ENCODE peak calls at places on chromosomes 13 and 19, in four cellular contexts. J, H, L and W are unnamed samples.

GRCh38 chr19:5628470-5628869 is 5.6 kb downstream of the SAFB start:
- DNase-seq in J (peak; percentile 49), H (peak; percentile 76), L (no peak), W (no peak)

GRCh38 chr13:107678075-107678689 is 537.2 kb downstream of the LIG4 start:
- DNase-seq in J (peak; percentile 44), H (peak; percentile 44), L (no peak), W (peak; percentile 34)

GRCh38 chr13:43963726-43964125 is 84.0 kb downstream of the LACC1 start:
- DNase-seq in J (no peak), H (no peak), L (peak; percentile 8), W (peak; percentile 22)

GRCh38 chr13:27968316-27969072 is 621 bp downstream of the CDX2 start:
- DNase-seq in J (no peak), H (no peak), L (no peak), W (peak; percentile 77)

GRCh38 chr13:48369988-48370387 is 42.9 kb downstream of the LPAR6 start:
- DNase-seq in J (no peak), H (no peak), L (no peak), W (no peak)

GRCh38 chr19:48613024-48613851 is 1.6 kb downstream of the FAM83E start:
- DNase-seq in J (no peak), H (no peak), L (no peak), W (no peak)

GRCh38 chr19:14030997-14031718 is 404 bp upstream of the IL27RA start:
- DNase-seq in J (no peak), H (no peak), L (no peak), W (no peak)

GRCh38 chr19:49301165-49301865 is 23.7 kb downstream of the SLC6A16 start:
- DNase-seq in J (peak; percentile 60), H (peak; percentile 74), L (peak; percentile 48), W (peak; percentile 84)

GRCh38 chr19:8340341-8341096 is 2.5 kb downstream of the KANK3 start:
- DNase-seq in J (no peak), H (no peak), L (no peak), W (peak; percentile 44)

GRCh38 chr19:20928371-20928770 is 5.3 kb downstream of the ZNF85 start:
- DNase-seq in J (peak; percentile 92), H (no peak), L (no peak), W (no peak)

GRCh38 chr19:29965529-29965928 is 23.5 kb downstream of the URI1 start:
- DNase-seq in J (peak; percentile 80), H (no peak), L (no peak), W (no peak)

GRCh38 chr19:29964171-29964570 is 22.1 kb downstream of the URI1 start:
- DNase-seq in J (no peak), H (no peak), L (no peak), W (no peak)

GRCh38 chr19:29967623-29968022 is 25.6 kb downstream of the URI1 start:
- DNase-seq in J (peak; percentile 78), H (no peak), L (no peak), W (no peak)

GRCh38 chr19:29963576-29963975 is 21.5 kb downstream of the URI1 start:
- DNase-seq in J (no peak), H (no peak), L (no peak), W (no peak)

DNA sequence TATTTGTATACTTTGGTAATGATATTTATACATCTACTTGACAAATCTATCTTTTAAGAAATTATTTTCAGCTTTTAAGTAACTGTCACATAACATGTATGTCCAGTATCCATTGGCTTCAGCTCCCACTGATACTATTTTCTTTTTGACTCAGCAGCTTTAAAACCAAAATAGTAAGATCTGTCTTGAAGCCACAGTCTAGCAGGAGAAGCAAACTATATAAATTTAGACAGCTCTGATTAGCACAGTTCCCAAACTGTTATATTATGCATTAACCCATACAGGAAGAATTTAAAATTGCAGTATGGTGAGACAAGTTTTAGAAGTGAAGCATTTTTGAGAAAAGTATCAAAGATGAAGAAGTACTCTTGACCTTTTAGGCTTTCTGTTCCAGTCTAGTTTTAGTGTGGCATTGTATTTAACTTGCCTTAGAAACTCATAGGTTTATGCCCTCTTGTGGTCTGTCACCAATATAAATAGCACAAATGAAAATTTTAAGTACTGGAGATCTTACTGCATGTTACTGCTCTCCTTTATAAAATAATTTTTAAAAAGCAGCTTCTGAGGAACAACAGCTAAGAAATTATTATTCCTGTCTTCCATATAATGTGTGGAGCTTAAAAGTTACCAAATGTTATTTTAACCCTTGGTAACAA is 24.7 kb downstream of the URI1 start:
- DNase-seq in J (peak; percentile 48), H (peak; percentile 35), L (no peak), W (no peak)
- TF ChIP-seq EZH2phosphoT487 in J (no peak), H (no peak), L (no peak), W (no peak)

DNA sequence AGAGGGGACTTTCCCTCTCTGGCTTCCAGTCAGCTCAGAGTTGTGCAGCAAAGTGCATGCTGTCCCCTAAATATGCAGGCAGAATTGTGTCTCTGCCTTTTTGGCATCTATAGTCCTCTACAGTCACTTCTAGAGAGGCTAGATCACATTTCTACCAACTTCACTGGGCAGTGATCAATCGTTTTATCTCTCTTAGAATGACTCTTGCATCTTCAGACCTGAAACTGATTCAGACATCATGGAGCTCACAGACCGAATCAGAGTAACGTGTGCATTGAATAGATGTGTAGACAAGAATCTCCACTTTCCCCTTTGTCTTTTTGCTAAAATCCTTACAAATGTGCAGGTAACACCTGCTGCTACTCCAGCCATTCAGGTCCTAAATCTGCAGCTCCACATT is 6.2 kb downstream of the ZNF253 start:
- DNase-seq in J (no peak), H (no peak), L (no peak), W (no peak)
- H3K4me1 ChIP-seq in J (peaks cover 14% of the 10 kb centered on the region), H (no peaks in the 10 kb centered on the region), L (no peaks in the 10 kb centered on the region), W (peaks cover 16% of the 10 kb centered on the region)

GRCh38 chr19:41937525-41937924 is 9.3 kb upstream of the ERFL start:
- DNase-seq in J (no peak), H (no peak), L (no peak), W (no peak)

GRCh38 chr19:41939861-41940442 is 11.7 kb upstream of the ERFL start:
- DNase-seq in J (peak; percentile 48), H (no peak), L (no peak), W (peak; percentile 62)

GRCh38 chr19:41937976-41938375 is 9.7 kb upstream of the ERFL start:
- DNase-seq in J (no peak), H (no peak), L (no peak), W (no peak)

GRCh38 chr19:41941410-41942202 is 13.4 kb upstream of the ERFL start:
- DNase-seq in J (no peak), H (no peak), L (no peak), W (no peak)

DNA sequence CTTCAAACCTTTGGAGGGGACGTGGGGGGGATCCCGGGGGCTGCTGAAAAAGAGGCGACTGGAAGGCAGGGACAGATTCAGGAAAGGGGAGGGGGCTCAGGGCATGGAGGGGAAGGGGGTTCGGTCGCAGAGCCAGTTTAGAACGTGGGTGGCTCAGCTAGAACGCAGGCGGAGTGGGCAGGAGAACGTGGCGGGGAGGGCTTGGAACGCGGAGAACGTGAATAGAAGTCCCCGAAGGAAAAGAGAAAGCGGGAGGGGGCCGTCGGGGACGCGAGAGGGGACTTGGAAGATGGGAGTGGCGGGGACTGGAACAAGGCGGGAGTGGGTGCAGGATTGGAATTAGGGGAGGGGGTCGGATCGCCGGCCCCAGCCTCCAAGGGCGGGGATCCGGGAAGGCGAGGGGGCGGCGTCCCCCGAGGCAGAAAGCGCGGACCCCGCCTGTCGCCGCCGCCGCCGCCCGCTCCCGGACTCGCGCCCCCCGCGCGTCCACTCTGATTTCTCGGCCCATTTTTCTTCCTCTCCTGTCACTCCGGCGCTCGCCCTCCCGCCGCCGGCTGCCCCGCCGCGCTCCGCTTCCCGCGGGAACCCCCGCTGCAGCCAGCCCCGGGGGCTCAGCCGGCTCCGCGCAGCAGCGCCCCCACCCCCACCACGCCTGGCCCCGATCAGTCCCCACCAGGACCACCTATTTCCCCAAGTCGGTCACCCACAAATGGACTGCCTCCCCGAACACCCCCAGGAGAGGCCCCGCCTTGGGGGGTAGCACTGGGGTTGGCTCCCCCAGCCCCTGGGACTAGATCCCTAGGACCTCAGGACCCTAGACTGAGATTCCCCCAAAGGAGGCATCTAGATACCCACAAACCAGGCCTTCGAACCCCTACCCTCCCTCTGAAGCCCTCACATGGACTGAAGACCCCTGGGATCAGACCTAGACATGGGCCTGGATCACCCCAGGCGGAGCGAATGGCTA is 12.5 kb upstream of the ERFL start:
- DNase-seq in J (peak; percentile 52), H (no peak), L (no peak), W (no peak)
- H3K9ac ChIP-seq in J (peak overlapping the region; percentile 72), H (peak overlapping the region; percentile 31), L (no peak overlapping the region), W (no peak overlapping the region)

GRCh38 chr13:73717632-73718031 is 416.6 kb downstream of the KLF12 start:
- DNase-seq in J (peak; percentile 7), H (no peak), L (no peak), W (no peak)

GRCh38 chr13:73721571-73721970 is 412.6 kb downstream of the KLF12 start:
- DNase-seq in J (no peak), H (no peak), L (no peak), W (no peak)

GRCh38 chr13:73722120-73722519 is 412.1 kb downstream of the KLF12 start:
- DNase-seq in J (peak; percentile 52), H (no peak), L (peak; percentile 51), W (no peak)

GRCh38 chr13:73718248-73718647 is 416.0 kb downstream of the KLF12 start:
- DNase-seq in J (no peak), H (no peak), L (no peak), W (no peak)

DNA sequence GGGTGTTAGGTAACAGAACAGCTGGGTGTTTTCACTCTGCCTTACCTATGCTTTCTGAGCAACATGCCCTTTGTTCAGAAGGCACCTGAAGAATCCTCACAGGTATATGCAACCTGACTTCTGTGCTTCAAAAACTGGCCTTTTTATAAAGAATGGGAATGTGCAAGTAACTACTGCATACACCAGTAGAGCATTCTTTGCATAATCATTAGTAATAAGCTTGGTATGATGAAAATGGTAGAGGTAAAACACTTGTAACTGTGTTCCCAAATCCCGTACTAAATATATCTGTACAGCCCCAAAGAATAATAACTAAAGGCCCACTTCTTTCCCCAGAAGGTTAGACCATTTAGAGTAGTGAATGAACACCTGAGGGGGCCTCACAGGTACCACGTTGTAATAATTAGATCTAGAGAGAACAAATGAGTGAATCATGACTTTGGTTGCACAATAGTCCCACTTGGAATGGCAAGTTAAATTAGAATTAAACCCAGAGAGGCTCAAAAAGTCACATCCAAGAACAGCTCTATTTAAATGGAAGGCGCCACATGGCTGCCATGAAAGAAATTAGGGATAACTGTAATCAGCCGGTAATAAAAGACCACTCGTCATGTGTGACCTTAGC is 413.9 kb downstream of the KLF12 start:
- DNase-seq in J (peak; percentile 15), H (no peak), L (no peak), W (no peak)
- TF ChIP-seq EZH2phosphoT487 in J (no peak), H (no peak), L (no peak), W (no peak)

DNA sequence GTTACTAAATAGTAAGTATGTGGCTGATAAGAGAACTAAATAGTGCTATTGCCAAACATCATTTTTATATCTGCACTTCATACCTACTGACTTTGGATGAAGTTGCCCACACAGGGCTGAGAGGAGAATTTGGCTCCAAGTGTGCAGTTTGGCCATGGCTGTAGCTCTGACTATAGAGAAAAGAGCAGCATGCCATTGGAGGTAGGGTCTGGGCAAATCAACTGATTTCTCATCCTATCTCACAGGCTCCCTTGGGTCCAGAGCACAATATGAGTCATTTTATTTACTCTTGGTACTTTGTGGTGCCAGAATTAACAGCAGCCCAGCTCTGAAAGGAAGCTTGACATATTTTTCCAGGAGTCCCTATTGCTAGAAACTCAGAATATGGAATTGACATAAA is 358.0 kb downstream of the OXGR1 start:
- DNase-seq in J (no peak), H (no peak), L (no peak), W (no peak)
- H3K4me1 ChIP-seq in J (no peaks in the 10 kb centered on the region), H (no peaks in the 10 kb centered on the region), L (no peaks in the 10 kb centered on the region), W (no peaks in the 10 kb centered on the region)

DNA sequence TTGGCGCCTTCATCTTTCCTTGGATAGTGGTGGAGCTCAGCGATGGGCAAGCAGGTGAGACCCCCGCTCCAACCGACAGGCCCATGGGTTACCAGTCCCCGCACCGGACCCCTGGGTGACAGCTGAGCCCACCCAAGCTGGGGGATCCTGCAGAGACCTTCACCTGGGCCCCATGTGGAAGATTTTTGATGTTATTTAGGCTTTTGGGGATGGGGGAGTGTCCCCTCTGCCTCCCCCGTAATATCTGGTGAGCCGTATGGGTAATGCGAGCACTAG is 4.9 kb upstream of the LILRA5 start:
- DNase-seq in J (no peak), H (no peak), L (no peak), W (no peak)
- H3K9ac ChIP-seq in J (no peak overlapping the region), H (no peak overlapping the region), L (no peak overlapping the region), W (no peak overlapping the region)